ENCODE peak calls at places on chromosomes 1 and 21, in nine cellular contexts. Z is mesothelial cell of epicardium; I is BJ; D is A549; T is AG04449; E is Right ventricle myocardium superior; R is stimulated activated CD4-positive, alpha-beta T cell treated with anti-CD3 and anti-CD28 coated beads, TNF-alpha, amount 100 ng/mL, for 4 hours; O is pons; M is hypothalamus. P is an unnamed sample.

GRCh38 chr1:20112279-20113000 is 6.9 kb downstream of the PLA2G2D start:
- DNase-seq in R (no peak), T (no peak), Z (no peak), E (no peak), M (no peak), O (no peak), I (no peak), D (no peak), P (no peak)

GRCh38 chr1:111503585-111504060 is at the start of the genes ADORA3 and TMIGD3:
- DNase-seq in Z (no peak), M (no peak), T (no peak), R (no peak), E (no peak), O (peak; percentile 84), I (no peak), D (no peak), P (no peak)

GRCh38 chr1:2003564-2004131 is at the start of gene CFAP74:
- DNase-seq in T (no peak), Z (peak; percentile 53), R (no peak), O (no peak), M (peak; percentile 55), I (no peak), E (no peak), D (no peak), P (peak; percentile 36)

GRCh38 chr21:38504056-38504455 is 5.8 kb upstream of the ERG start:
- DNase-seq in E (no peak), Z (no peak), O (no peak), R (no peak), T (no peak), M (no peak), I (no peak), D (no peak), P (no peak)

GRCh38 chr1:117077267-117077666 is 17.1 kb downstream of the TTF2 start:
- DNase-seq in Z (no peak), M (no peak), E (no peak), R (no peak), O (no peak), T (peak; percentile 82), I (no peak), D (peak; percentile 40), P (no peak)

GRCh38 chr1:35379317-35380000 is 111.0 kb downstream of the ZMYM4 start:
- DNase-seq in R (no peak), E (no peak), O (no peak), Z (no peak), M (no peak), I (no peak), D (no peak), T (no peak), P (no peak)

GRCh38 chr1:7469255-7469938 is 301.7 kb upstream of the VAMP3 start:
- DNase-seq in E (no peak), D (peak; percentile 21), T (peak; percentile 47), O (no peak), I (no peak), M (no peak), Z (no peak), R (no peak), P (no peak)

GRCh38 chr1:226643701-226644540 is 95.2 kb downstream of the ITPKB start:
- DNase-seq in M (no peak), T (no peak), R (no peak), E (peak; percentile 38), D (no peak), I (no peak), O (no peak), Z (no peak), P (no peak)

GRCh38 chr1:4659247-4659646 is 4.8 kb downstream of the AJAP1 start:
- DNase-seq in D (no peak), O (no peak), R (no peak), I (no peak), T (no peak), E (no peak), M (no peak), Z (no peak), P (no peak)

GRCh38 chr1:93844262-93845045 is 34.6 kb downstream of the DNTTIP2 start:
- DNase-seq in O (peak; percentile 87), T (no peak), D (peak; percentile 76), M (peak; percentile 41), R (no peak), I (no peak), E (no peak), Z (no peak), P (peak; percentile 2)

GRCh38 chr1:63982201-63982600 is 208.4 kb downstream of the ROR1 start:
- DNase-seq in E (no peak), O (no peak), Z (no peak), D (no peak), T (no peak), M (no peak), R (no peak), I (no peak), P (no peak)

GRCh38 chr1:246066553-246066952 is 440.5 kb downstream of the SMYD3 start:
- DNase-seq in R (no peak), Z (no peak), D (no peak), I (no peak), M (no peak), E (no peak), T (no peak), O (no peak), P (no peak)

GRCh38 chr1:217273866-217274265 is 357.0 kb downstream of the GPATCH2 start:
- DNase-seq in Z (no peak), T (no peak), I (no peak), M (no peak), E (no peak), O (no peak), D (no peak), R (no peak), P (no peak)

GRCh38 chr1:201511396-201511795 is 4.5 kb upstream of the CSRP1 start:
- DNase-seq in D (no peak), M (no peak), O (no peak), Z (no peak), I (no peak), R (no peak), T (no peak), E (no peak), P (no peak)